ENCODE peak calls at places on chromosomes 3 and 15, in ten cellular contexts. One of them, this sample, is unnamed.

GRCh38 chr3:134320749-134321148 is 53.5 kb downstream of the AMOTL2 start:
- DNase-seq in WTC11: no peak
- DNase-seq in stomach: peak
- DNase-seq in NCI-H2029 treated with DMSO at 0.1 percent for 48 hours: no peak
- DNase-seq in NCI-H1417: no peak
- DNase-seq in GDM1: no peak
- DNase-seq in GM04504: no peak
- DNase-seq in left cardiac atrium: no peak
- DNase-seq in mucosa of descending colon: no peak
- DNase-seq in epithelial cell of proximal tubule: no peak
- DNase-seq in this sample: no peak

GRCh38 chr3:14303336-14304100 is 98.9 kb upstream of the SLC6A6 start:
- DNase-seq in WTC11: no peak
- DNase-seq in GDM1: no peak
- DNase-seq in stomach: no peak
- DNase-seq in NCI-H2029 treated with DMSO at 0.1 percent for 48 hours: no peak
- DNase-seq in left cardiac atrium: no peak
- DNase-seq in GM04504: no peak
- DNase-seq in NCI-H1417: no peak
- DNase-seq in epithelial cell of proximal tubule: no peak
- DNase-seq in mucosa of descending colon: no peak
- DNase-seq in this sample: no peak

GRCh38 chr15:79897701-79898113 is 893 bp upstream of the MTHFS start:
- DNase-seq in mucosa of descending colon: peak
- DNase-seq in WTC11: no peak
- DNase-seq in GM04504: no peak
- DNase-seq in left cardiac atrium: no peak
- DNase-seq in epithelial cell of proximal tubule: no peak
- DNase-seq in stomach: no peak
- DNase-seq in NCI-H1417: no peak
- DNase-seq in GDM1: no peak
- DNase-seq in NCI-H2029 treated with DMSO at 0.1 percent for 48 hours: no peak
- DNase-seq in this sample: no peak

GRCh38 chr3:47910777-47911440 is 105.3 kb downstream of the MAP4 start:
- DNase-seq in epithelial cell of proximal tubule: peak
- DNase-seq in WTC11: no peak
- DNase-seq in GM04504: peak
- DNase-seq in GDM1: no peak
- DNase-seq in NCI-H1417: no peak
- DNase-seq in left cardiac atrium: no peak
- DNase-seq in stomach: no peak
- DNase-seq in NCI-H2029 treated with DMSO at 0.1 percent for 48 hours: no peak
- DNase-seq in mucosa of descending colon: no peak
- DNase-seq in this sample: peak

GRCh38 chr3:40780341-40780800 is 255.6 kb downstream of the ZNF621 start:
- DNase-seq in mucosa of descending colon: no peak
- DNase-seq in stomach: peak
- DNase-seq in GDM1: no peak
- DNase-seq in left cardiac atrium: peak
- DNase-seq in NCI-H1417: peak
- DNase-seq in WTC11: no peak
- DNase-seq in epithelial cell of proximal tubule: no peak
- DNase-seq in GM04504: no peak
- DNase-seq in NCI-H2029 treated with DMSO at 0.1 percent for 48 hours: peak
- DNase-seq in this sample: peak

GRCh38 chr15:69843927-69844326 is 253.8 kb downstream of the TLE3 start:
- DNase-seq in GDM1: no peak
- DNase-seq in NCI-H1417: no peak
- DNase-seq in WTC11: no peak
- DNase-seq in mucosa of descending colon: no peak
- DNase-seq in stomach: no peak
- DNase-seq in left cardiac atrium: peak
- DNase-seq in NCI-H2029 treated with DMSO at 0.1 percent for 48 hours: no peak
- DNase-seq in epithelial cell of proximal tubule: no peak
- DNase-seq in GM04504: no peak
- DNase-seq in this sample: no peak

GRCh38 chr15:40875996-40876740 is 2.1 kb upstream of the RHOV start:
- DNase-seq in GM04504: no peak
- DNase-seq in mucosa of descending colon: no peak
- DNase-seq in WTC11: no peak
- DNase-seq in NCI-H1417: no peak
- DNase-seq in epithelial cell of proximal tubule: no peak
- DNase-seq in stomach: no peak
- DNase-seq in NCI-H2029 treated with DMSO at 0.1 percent for 48 hours: no peak
- DNase-seq in left cardiac atrium: no peak
- DNase-seq in GDM1: no peak
- DNase-seq in this sample: no peak

GRCh38 chr15:94036156-94036555 is 195.2 kb upstream of the MCTP2 start:
- DNase-seq in GM04504: no peak
- DNase-seq in mucosa of descending colon: no peak
- DNase-seq in NCI-H2029 treated with DMSO at 0.1 percent for 48 hours: no peak
- DNase-seq in NCI-H1417: no peak
- DNase-seq in epithelial cell of proximal tubule: no peak
- DNase-seq in GDM1: no peak
- DNase-seq in left cardiac atrium: no peak
- DNase-seq in stomach: no peak
- DNase-seq in WTC11: no peak
- DNase-seq in this sample: peak

GRCh38 chr3:133574260-133574881 is 885 bp downstream of the CDV3 start:
- DNase-seq in WTC11: peak
- DNase-seq in NCI-H1417: no peak
- DNase-seq in mucosa of descending colon: peak
- DNase-seq in left cardiac atrium: peak
- DNase-seq in stomach: peak
- DNase-seq in GDM1: no peak
- DNase-seq in GM04504: no peak
- DNase-seq in epithelial cell of proximal tubule: no peak
- DNase-seq in NCI-H2029 treated with DMSO at 0.1 percent for 48 hours: no peak
- DNase-seq in this sample: peak

GRCh38 chr15:48331796-48332641 is 790 bp downstream of the DUT start:
- DNase-seq in NCI-H2029 treated with DMSO at 0.1 percent for 48 hours: peak
- DNase-seq in stomach: peak
- DNase-seq in epithelial cell of proximal tubule: peak
- DNase-seq in GDM1: peak
- DNase-seq in NCI-H1417: peak
- DNase-seq in WTC11: peak
- DNase-seq in left cardiac atrium: no peak
- DNase-seq in GM04504: peak
- DNase-seq in mucosa of descending colon: peak
- DNase-seq in this sample: peak

GRCh38 chr15:30953731-30954378 is 37.6 kb downstream of the MTMR10 start:
- DNase-seq in NCI-H2029 treated with DMSO at 0.1 percent for 48 hours: no peak
- DNase-seq in left cardiac atrium: peak
- DNase-seq in WTC11: no peak
- DNase-seq in GM04504: peak
- DNase-seq in GDM1: peak
- DNase-seq in NCI-H1417: no peak
- DNase-seq in mucosa of descending colon: no peak
- DNase-seq in stomach: no peak
- DNase-seq in epithelial cell of proximal tubule: peak
- DNase-seq in this sample: peak

GRCh38 chr3:112119686-112120484 is 13.2 kb downstream of the GCSAM start:
- DNase-seq in NCI-H1417: peak
- DNase-seq in WTC11: no peak
- DNase-seq in NCI-H2029 treated with DMSO at 0.1 percent for 48 hours: peak
- DNase-seq in GM04504: no peak
- DNase-seq in left cardiac atrium: no peak
- DNase-seq in stomach: no peak
- DNase-seq in mucosa of descending colon: no peak
- DNase-seq in GDM1: no peak
- DNase-seq in epithelial cell of proximal tubule: no peak
- DNase-seq in this sample: no peak